ENCODE peak calls at places on chromosomes 5 and 9, in eight cellular contexts. Z, F, E, N, W, O, S and I are unnamed samples.

GRCh38 chr9:128409998-128410397 is 10.7 kb upstream of the CERCAM start:
- DNase-seq in Z (no peak), W (no peak), F (no peak), S (no peak), O (no peak), E (no peak), N (no peak), I (no peak)

GRCh38 chr9:111237447-111237846 is 92.6 kb downstream of the OR2K2 start:
- DNase-seq in W (no peak), N (no peak), O (no peak), S (no peak), E (no peak), Z (no peak), F (no peak), I (no peak)

GRCh38 chr5:39164529-39165402 is 54.6 kb downstream of the FYB1 start:
- DNase-seq in E (no peak), O (no peak), F (no peak), N (no peak), Z (no peak), S (no peak), W (no peak), I (no peak)

GRCh38 chr9:133768859-133769510 is 30.8 kb upstream of the SARDH start:
- DNase-seq in S (no peak), N (no peak), E (no peak), W (no peak), F (peak; percentile 59), Z (no peak), O (no peak), I (no peak)

GRCh38 chr5:150498501-150498900 is 9.4 kb upstream of the NDST1 start:
- DNase-seq in F (no peak), E (no peak), Z (no peak), S (no peak), N (no peak), O (peak; percentile 79), W (no peak), I (peak; percentile 60)

GRCh38 chr5:73160239-73160671 is 12.7 kb upstream of the TMEM174 start:
- DNase-seq in Z (peak; percentile 20), W (no peak), O (no peak), S (peak; percentile 27), F (no peak), N (no peak), E (no peak), I (no peak)

GRCh38 chr5:176389114-176389768 is 690 bp downstream of the HIGD2A start:
- DNase-seq in F (no peak), N (no peak), W (no peak), S (no peak), O (no peak), Z (peak; percentile 97), E (no peak), I (no peak)

GRCh38 chr5:159779481-159779880 is 136.8 kb upstream of the ADRA1B start:
- DNase-seq in E (no peak), W (no peak), O (no peak), F (no peak), S (no peak), Z (no peak), N (no peak), I (no peak)

GRCh38 chr5:56405116-56405515 is 172.0 kb upstream of the ANKRD55 start:
- DNase-seq in W (no peak), F (no peak), E (no peak), N (no peak), S (no peak), O (peak; percentile 9), Z (no peak), I (no peak)

GRCh38 chr5:149257875-149258705 is 13.6 kb upstream of the AFAP1L1 start:
- DNase-seq in S (no peak), Z (no peak), E (peak; percentile 45), W (no peak), N (no peak), F (no peak), O (no peak), I (no peak)

GRCh38 chr9:11144750-11145149 is 531.9 kb upstream of the PTPRD start:
- DNase-seq in O (no peak), Z (no peak), W (no peak), S (no peak), E (no peak), F (no peak), N (no peak), I (no peak)

GRCh38 chr9:75889577-75889976 is 896 bp upstream of the PCSK5 start:
- DNase-seq in S (no peak), N (no peak), E (no peak), O (no peak), W (no peak), F (no peak), Z (no peak), I (no peak)

GRCh38 chr9:121837113-121838010 is 185.9 kb downstream of the DAB2IP start:
- DNase-seq in W (no peak), Z (no peak), E (no peak), N (no peak), O (no peak), S (no peak), F (no peak), I (no peak)

GRCh38 chr9:114677418-114677817 is 4.6 kb downstream of the TEX48 start:
- DNase-seq in N (no peak), Z (no peak), F (no peak), E (peak; percentile 99), O (no peak), S (no peak), W (no peak), I (no peak)

GRCh38 chr5:142743677-142744441 is 26.3 kb upstream of the ARHGAP26 start:
- DNase-seq in Z (no peak), S (no peak), N (no peak), O (no peak), W (no peak), F (no peak), E (no peak), I (no peak)

GRCh38 chr5:128436825-128437224 is 101.2 kb downstream of the FBN2 start:
- DNase-seq in S (no peak), F (no peak), N (no peak), W (no peak), O (no peak), Z (no peak), E (peak; percentile 56), I (no peak)

GRCh38 chr9:87796232-87796631 is 70.3 kb downstream of the CTSL start:
- DNase-seq in N (no peak), S (no peak), F (no peak), Z (no peak), W (no peak), E (no peak), O (no peak), I (no peak)

GRCh38 chr5:24832021-24832420 is 187.2 kb upstream of the CDH10 start:
- DNase-seq in Z (no peak), S (no peak), N (no peak), E (no peak), O (no peak), W (no peak), F (no peak), I (no peak)

GRCh38 chr9:98256632-98257218 is 1.3 kb upstream of the TBC1D2 start:
- DNase-seq in Z (peak; percentile 54), W (no peak), O (no peak), F (no peak), N (peak; percentile 4), S (no peak), E (no peak), I (no peak)

GRCh38 chr9:126630458-126631237 is 16.9 kb downstream of the LMX1B start:
- DNase-seq in O (no peak), S (no peak), Z (no peak), F (no peak), E (no peak), W (no peak), N (no peak), I (no peak)

GRCh38 chr5:149747833-149748366 is 17.8 kb downstream of the PPARGC1B start:
- DNase-seq in N (no peak), S (no peak), F (no peak), W (no peak), E (no peak), Z (no peak), O (no peak), I (no peak)

GRCh38 chr9:96691326-96691725 is 36.2 kb upstream of the PRXL2C start:
- DNase-seq in O (no peak), W (no peak), F (no peak), N (no peak), S (no peak), Z (no peak), E (no peak), I (no peak)

GRCh38 chr9:95202076-95202681 is 115.3 kb downstream of the FANCC start:
- DNase-seq in F (no peak), N (no peak), E (no peak), Z (no peak), S (no peak), O (no peak), W (no peak), I (no peak)

GRCh38 chr5:34666392-34667080 is 10.4 kb downstream of the RAI14 start:
- DNase-seq in N (no peak), W (no peak), E (no peak), Z (no peak), F (no peak), S (no peak), O (no peak), I (no peak)